ENCODE peak calls at places on chromosomes 7 and 10, in five cellular contexts. W, P, Q, E and F are unnamed samples. For H3K4me1, the result is how much of the 10 kb centered on the place peaks cover.

GRCh38 chr7:120272261-120272895 is 597 bp upstream of the KCND2 start:
- DNase-seq in E (peak), Q (no peak), P (peak), W (no peak), F (no peak)

GRCh38 chr7:102097601-102098161 is 189.0 kb upstream of the SH2B2 start:
- DNase-seq in W (no peak), Q (no peak), P (no peak), E (peak), F (peak)

GRCh38 chr10:101229275-101230184 is at the start of gene LBX1:
- DNase-seq in Q (no peak), W (no peak), P (no peak), E (no peak), F (no peak)

GRCh38 chr10:89535185-89536012 is at the start of gene SLC16A12:
- DNase-seq in Q (no peak), E (peak), W (no peak), P (no peak), F (no peak)

GRCh38 chr10:52004342-52004949 is 305.1 kb upstream of the CSTF2T start:
- DNase-seq in Q (no peak), P (peak), E (no peak), W (no peak), F (no peak)

GRCh38 chr10:82228701-82229100 is 353.7 kb downstream of the NRG3 start:
- DNase-seq in W (no peak), Q (no peak), E (no peak), P (no peak), F (no peak)

GRCh38 chr7:100602889-100603696 is 930 bp downstream of the PCOLCE start:
- DNase-seq in Q (peak), W (peak), P (no peak), E (peak), F (peak)

GRCh38 chr10:30227481-30227880 is 121.6 kb downstream of the MTPAP start:
- DNase-seq in Q (no peak), P (no peak), W (no peak), E (no peak), F (peak)

GRCh38 chr10:114392112-114392835 is 12.0 kb downstream of the AFAP1L2 start:
- DNase-seq in Q (no peak), W (peak), E (no peak), P (no peak), F (no peak)

GRCh38 chr7:42345478-42346299 is 108.7 kb upstream of the GLI3 start:
- DNase-seq in E (no peak), P (no peak), W (no peak), Q (no peak), F (no peak)

GRCh38 chr7:99368750-99369389 is 5.7 kb upstream of the ARPC1B start:
- DNase-seq in E (no peak), W (no peak), P (no peak), Q (no peak), F (no peak)

GRCh38 chr7:6164491-6164890 is 107.9 kb downstream of the CYTH3 start:
- DNase-seq in W (peak), Q (no peak), P (peak), E (peak), F (no peak)

GRCh38 chr10:114427124-114427852 is 23.0 kb upstream of the AFAP1L2 start:
- DNase-seq in P (no peak), Q (no peak), W (no peak), E (no peak), F (no peak)

GRCh38 chr7:141220263-141220662 is 146.4 kb downstream of the TMEM178B start:
- DNase-seq in W (no peak), P (peak), E (no peak), Q (no peak), F (no peak)

GRCh38 chr7:158016171-158017087 is 571.2 kb downstream of the PTPRN2 start:
- DNase-seq in P (no peak), Q (no peak), E (peak), W (no peak), F (no peak)

DNA sequence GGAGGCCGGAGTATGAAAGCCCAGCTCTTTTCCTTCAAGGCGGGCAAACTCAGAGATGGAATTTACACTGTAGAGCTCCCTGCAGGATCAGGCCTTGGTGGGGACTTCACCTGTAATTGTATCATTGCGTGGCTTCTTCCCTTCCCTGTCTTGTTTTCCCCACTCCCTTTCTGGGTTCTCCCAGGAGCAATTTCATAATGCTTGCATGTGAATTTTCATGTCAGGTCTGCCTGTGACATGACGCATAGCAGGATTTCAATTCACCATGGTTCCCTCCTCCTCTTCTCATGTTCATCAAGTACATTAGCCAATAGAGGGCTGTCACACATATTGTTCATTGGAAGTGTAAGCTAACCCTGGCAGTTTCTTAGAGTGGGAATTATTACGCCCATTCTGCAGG is 197.7 kb downstream of the RPS24 start:
- DNase-seq in E (no peak), Q (no peak), W (no peak), P (no peak), F (no peak)
- TF ChIP-seq EP300 in E (no peak), Q (no peak), W (no peak), P (no peak), F (no peak)

GRCh38 chr7:105531797-105532671 is at the start of gene RINT1:
- DNase-seq in E (peak), W (peak), Q (peak), P (peak), F (peak)

GRCh38 chr7:105538349-105538748 is 6.3 kb downstream of the RINT1 start:
- DNase-seq in E (peak), P (no peak), Q (no peak), W (no peak), F (no peak)

GRCh38 chr7:105530126-105530525 is 1.9 kb upstream of the RINT1 start:
- DNase-seq in E (no peak), P (no peak), Q (no peak), W (no peak), F (no peak)

GRCh38 chr7:105530546-105530945 is 1.5 kb upstream of the RINT1 start:
- DNase-seq in E (no peak), W (no peak), P (no peak), Q (no peak), F (no peak)

GRCh38 chr7:105532709-105533460 is 884 bp downstream of the RINT1 start:
- DNase-seq in W (no peak), Q (no peak), E (no peak), P (no peak), F (no peak)
- H3K27ac ChIP-seq in W (peak), Q (no peak), E (no peak), P (peak), F (peak)

GRCh38 chr10:113176652-113177155 is 226.7 kb downstream of the TCF7L2 start:
- DNase-seq in W (no peak), Q (no peak), E (peak), P (no peak), F (peak)
- H3K4me1 ChIP-seq in W (under half), Q (under half), E (under half), P (under half), F (under half)

GRCh38 chr10:117216611-117217195 is 19.4 kb downstream of the KCNK18 start:
- DNase-seq in W (peak), Q (peak), P (peak), E (peak), F (no peak)
- TF ChIP-seq EP300 in W (no peak), Q (no peak), P (no peak), E (no peak), F (no peak)

GRCh38 chr7:107703872-107704271 is 40.1 kb upstream of the CBLL1 start:
- DNase-seq in W (no peak), Q (no peak), P (no peak), E (no peak), F (peak)

GRCh38 chr7:107701191-107701590 is 40.6 kb downstream of the SLC26A4 start:
- DNase-seq in W (no peak), E (no peak), P (no peak), Q (no peak), F (peak)

GRCh38 chr7:107708956-107709355 is 35.0 kb upstream of the CBLL1 start:
- DNase-seq in Q (no peak), W (no peak), P (no peak), E (no peak), F (peak)

GRCh38 chr7:107700570-107700969 is 39.9 kb downstream of the SLC26A4 start:
- DNase-seq in Q (no peak), W (no peak), P (no peak), E (no peak), F (peak)

GRCh38 chr7:107703219-107703618 is 40.7 kb upstream of the CBLL1 start:
- DNase-seq in W (no peak), P (no peak), Q (no peak), E (no peak), F (peak)
- H3K27ac ChIP-seq in W (no peak), P (no peak), Q (no peak), E (no peak), F (no peak)

GRCh38 chr10:44970812-44971395 is 7.7 kb downstream of the DEPP1 start:
- DNase-seq in E (no peak), W (no peak), P (no peak), Q (no peak), F (no peak)
- H3K4me1 ChIP-seq in E (under half), W (under half), P (under half), Q (under half), F (half or more)

GRCh38 chr7:7989133-7989984 is 20.8 kb downstream of the GLCCI1 start:
- DNase-seq in W (no peak), E (no peak), P (no peak), Q (no peak), F (no peak)
- TF ChIP-seq EP300 in W (no peak), E (no peak), P (no peak), Q (no peak), F (no peak)

DNA sequence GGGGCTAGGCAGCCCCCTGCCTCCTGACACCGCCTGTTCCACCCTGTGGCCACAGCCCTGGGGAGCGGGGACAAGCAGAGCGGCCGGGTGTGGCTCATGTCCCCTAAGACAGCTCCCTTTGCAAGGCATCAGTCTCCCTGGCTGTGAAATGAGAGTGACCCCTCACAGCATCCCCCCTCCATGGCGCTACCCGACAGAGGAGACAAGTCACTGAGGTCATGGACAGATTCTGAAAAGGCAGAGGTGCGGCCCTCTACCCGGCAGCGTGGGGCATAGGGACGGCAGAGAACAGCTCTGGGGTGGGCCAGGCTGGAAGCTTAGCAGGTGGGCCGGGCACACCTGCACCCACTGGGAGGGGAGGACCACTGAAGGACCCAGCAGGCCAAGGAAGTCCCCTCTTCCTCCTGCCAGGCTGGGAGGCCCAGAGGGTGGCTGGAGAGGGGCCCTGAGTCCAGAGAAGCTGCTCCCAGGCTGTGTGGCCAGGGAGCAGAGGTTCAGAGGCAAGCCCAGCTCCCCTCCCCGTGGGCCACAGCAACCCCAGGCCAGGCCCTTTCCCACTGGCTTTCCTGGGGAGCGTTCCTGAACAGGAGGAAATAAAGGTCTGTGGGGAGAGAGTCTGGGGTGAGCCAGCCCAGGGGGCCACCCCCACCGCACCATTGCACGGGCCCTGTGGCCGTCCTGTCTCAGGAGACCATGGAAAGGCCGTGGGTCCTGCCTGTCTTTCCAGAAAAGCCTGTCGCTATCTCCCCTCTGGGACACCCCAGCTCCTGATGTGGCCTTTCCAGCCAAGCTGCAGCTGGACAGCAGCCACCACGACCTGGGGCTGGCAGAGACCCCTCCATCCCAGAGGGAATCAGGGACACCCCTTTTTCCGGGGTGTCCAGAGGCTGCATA is 1.7 kb downstream of the ADAP1 start:
- DNase-seq in P (no peak), Q (no peak), W (peak), E (no peak), F (no peak)
- H3K27ac ChIP-seq in P (no peak), Q (peak), W (peak), E (no peak), F (peak)